ENCODE peak calls at places on chromosome 17, in ten cellular contexts. F is esophagus muscularis mucosa; U is GM23248; H is epithelial cell of esophagus; D is tibial nerve; B is AG09309; X is suprapubic skin; Y is CD8-positive, alpha-beta memory T cell; K is lung; Z is cardiac muscle cell. W is an unnamed sample.

GRCh38 chr17:48074322-48075054 is 26.3 kb downstream of the NFE2L1 start:
- DNase-seq in F (peak), U (peak), H (peak), D (peak), B (peak), X (no peak), Y (peak), K (peak), Z (peak), W (peak)

GRCh38 chr17:20307325-20307910 is 159.9 kb downstream of the LGALS9B start:
- DNase-seq in F (no peak), U (no peak), H (no peak), D (no peak), B (no peak), X (no peak), Y (no peak), K (no peak), Z (no peak), W (no peak)

GRCh38 chr17:61646482-61646881 is 55.5 kb upstream of the NACA2 start:
- DNase-seq in F (no peak), U (no peak), H (no peak), D (no peak), B (no peak), X (no peak), Y (no peak), K (no peak), Z (no peak), W (no peak)

GRCh38 chr17:77959926-77960521 is 1.5 kb downstream of the TNRC6C start:
- DNase-seq in F (peak), U (no peak), H (no peak), D (no peak), B (no peak), X (no peak), Y (peak), K (no peak), Z (peak), W (no peak)

GRCh38 chr17:76527430-76528111 is 9.9 kb downstream of the CYGB start:
- DNase-seq in F (no peak), U (no peak), H (peak), D (peak), B (no peak), X (no peak), Y (peak), K (peak), Z (peak), W (no peak)

GRCh38 chr17:79981661-79982101 is 54.0 kb downstream of the TBC1D16 start:
- DNase-seq in F (no peak), U (no peak), H (no peak), D (no peak), B (no peak), X (peak), Y (no peak), K (no peak), Z (no peak), W (no peak)

GRCh38 chr17:40194821-40195220 is 17.6 kb downstream of the RAPGEFL1 start:
- DNase-seq in F (no peak), U (no peak), H (no peak), D (no peak), B (no peak), X (no peak), Y (no peak), K (no peak), Z (no peak), W (no peak)

GRCh38 chr17:37650419-37651003 is 7.3 kb upstream of the DDX52 start:
- DNase-seq in F (peak), U (peak), H (peak), D (no peak), B (no peak), X (no peak), Y (no peak), K (no peak), Z (peak), W (no peak)

GRCh38 chr17:61757168-61757567 is 106.2 kb downstream of the BRIP1 start:
- DNase-seq in F (no peak), U (no peak), H (no peak), D (no peak), B (no peak), X (no peak), Y (no peak), K (no peak), Z (no peak), W (no peak)

GRCh38 chr17:78497115-78497540 is 80.1 kb downstream of the DNAH17 start:
- DNase-seq in F (no peak), U (peak), H (peak), D (peak), B (peak), X (no peak), Y (peak), K (peak), Z (peak), W (no peak)

GRCh38 chr17:75087558-75088453 is at the start of gene SLC16A5:
- DNase-seq in F (peak), U (peak), H (peak), D (peak), B (no peak), X (peak), Y (peak), K (peak), Z (peak), W (no peak)
- H3K4me3 ChIP-seq in F (peak), U (peak), H (peak), D (peak), B (peak), X (peak), Y (peak), K (peak), Z (peak), W (peak)

DNA sequence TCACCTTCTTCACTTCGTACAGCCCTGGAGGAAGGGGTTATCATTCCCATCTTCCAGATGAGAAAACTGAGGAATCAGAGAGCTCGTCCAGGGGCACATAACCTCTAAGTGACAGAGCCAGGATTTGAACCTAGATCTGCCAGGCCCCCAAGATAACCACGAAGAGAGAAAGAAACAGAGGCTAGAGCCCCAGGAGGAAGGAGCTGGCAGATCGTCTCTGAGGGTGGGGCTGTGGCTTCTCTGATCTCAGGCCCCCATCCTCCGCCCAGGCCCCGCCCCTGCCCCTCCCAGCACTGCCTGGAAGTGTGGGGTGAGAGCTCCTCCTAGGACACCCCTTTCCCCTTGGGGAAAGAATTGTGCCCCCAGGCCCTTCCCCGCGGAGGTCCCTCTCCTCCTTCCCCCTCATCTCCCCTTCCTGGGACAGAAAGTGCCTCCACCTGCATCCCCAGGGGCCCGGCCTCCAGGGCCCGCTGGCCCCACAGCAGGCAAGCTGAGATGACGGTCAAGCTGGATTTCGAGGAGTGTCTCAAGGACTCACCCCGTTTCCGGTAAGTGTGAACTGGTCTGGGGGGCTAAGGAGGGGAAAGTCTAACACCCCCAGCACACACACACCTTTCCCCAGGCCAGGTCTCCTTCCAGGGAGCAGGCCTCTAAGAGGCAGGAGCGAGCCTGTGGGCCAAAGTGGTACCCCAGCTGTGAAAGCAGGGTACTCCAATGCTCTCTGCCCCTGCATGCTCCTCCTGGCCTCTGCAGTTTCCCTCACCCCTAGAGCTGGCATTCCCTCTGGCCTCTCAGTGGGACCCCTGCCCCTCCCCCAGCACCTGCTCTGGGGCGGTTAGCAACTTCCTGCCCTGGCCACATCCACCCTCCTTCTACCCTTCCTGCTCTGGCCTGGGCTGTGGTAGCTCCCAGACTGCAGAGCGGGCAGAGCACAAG is at the start of gene ACAP1:
- DNase-seq in F (no peak), U (no peak), H (no peak), D (no peak), B (no peak), X (peak), Y (peak), K (no peak), Z (no peak), W (no peak)
- H3K4me3 ChIP-seq in F (peak), U (no peak), H (no peak), D (no peak), B (no peak), X (peak), Y (peak), K (peak), Z (no peak), W (no peak)

DNA sequence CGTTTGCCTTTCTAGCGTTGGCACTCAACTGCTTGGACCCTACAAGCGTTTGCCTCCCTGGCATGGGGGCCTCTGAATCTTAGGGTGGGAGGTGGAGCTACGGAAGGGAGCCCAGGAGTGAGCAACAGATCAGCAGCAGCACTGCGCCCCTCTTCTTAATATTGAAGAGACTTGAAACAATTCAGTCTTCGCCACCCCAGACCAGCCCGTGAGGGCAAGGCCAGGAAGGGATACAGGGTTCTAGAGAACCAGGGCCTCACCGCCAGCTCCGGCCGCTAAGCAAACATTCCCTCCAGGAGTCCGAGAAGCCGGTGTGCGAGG is 1.5 kb upstream of the GPRC5C start:
- DNase-seq in F (no peak), U (no peak), H (no peak), D (no peak), B (no peak), X (no peak), Y (no peak), K (no peak), Z (no peak), W (no peak)
- H3K4me3 ChIP-seq in F (peak), U (peak), H (peak), D (peak), B (peak), X (peak), Y (no peak), K (no peak), Z (peak), W (peak)

DNA sequence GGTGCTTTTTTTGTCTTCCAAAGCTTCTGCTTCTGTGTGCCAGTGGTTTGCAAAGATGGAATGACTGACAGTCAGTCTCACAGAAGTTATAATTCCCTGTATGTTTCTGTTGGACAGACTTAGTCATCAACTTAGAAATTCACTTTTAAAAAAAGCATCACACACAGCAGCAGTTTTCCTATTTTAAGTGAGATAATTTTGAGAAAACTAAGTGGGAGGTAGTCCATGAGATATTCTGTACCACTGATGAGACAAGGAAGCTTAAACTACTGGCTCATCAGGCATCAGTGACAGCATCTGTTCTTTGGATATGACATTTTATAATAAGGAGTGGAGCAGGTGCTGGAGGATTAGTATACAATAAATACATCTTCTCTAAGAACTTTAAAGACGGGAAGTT is 20.0 kb downstream of the CNP start:
- DNase-seq in F (no peak), U (no peak), H (no peak), D (no peak), B (no peak), X (no peak), Y (no peak), K (no peak), Z (no peak), W (no peak)
- H3K4me3 ChIP-seq in F (no peak), U (no peak), H (no peak), D (no peak), B (no peak), X (no peak), Y (no peak), K (no peak), Z (no peak), W (no peak)

DNA sequence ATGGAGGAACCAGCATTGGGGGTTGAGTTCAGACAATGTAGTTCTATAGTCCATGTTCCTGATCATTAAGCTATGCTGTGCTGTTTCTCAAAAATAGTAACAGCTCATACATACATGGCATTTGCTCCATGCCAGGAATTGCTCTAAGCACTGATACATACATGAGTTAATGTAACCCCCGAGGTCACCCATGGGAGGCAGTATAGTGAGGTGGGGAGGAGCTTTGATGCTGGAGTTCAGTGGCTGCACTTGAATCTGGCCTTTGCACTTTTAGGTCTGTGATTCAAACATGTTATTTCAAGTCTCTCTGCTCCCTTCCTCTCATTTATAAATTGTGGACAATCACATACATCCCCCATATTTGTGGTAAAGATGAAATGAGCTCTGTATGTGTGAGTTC is 223.1 kb upstream of the WSB1 start:
- DNase-seq in F (no peak), U (no peak), H (no peak), D (no peak), B (no peak), X (no peak), Y (no peak), K (no peak), Z (no peak), W (no peak)
- H3K4me3 ChIP-seq in F (no peak), U (no peak), H (no peak), D (no peak), B (no peak), X (no peak), Y (no peak), K (no peak), Z (no peak), W (no peak)

GRCh38 chr17:6525731-6526130 is 30.6 kb downstream of the PITPNM3 start:
- DNase-seq in F (no peak), U (no peak), H (no peak), D (no peak), B (no peak), X (no peak), Y (no peak), K (no peak), Z (no peak), W (no peak)
- H3K4me3 ChIP-seq in F (no peak), U (no peak), H (no peak), D (no peak), B (no peak), X (no peak), Y (no peak), K (no peak), Z (no peak), W (no peak)

W was measured in epithelial cell of proximal tubule.